ENCODE peak calls at places on chromosomes 2 and 18, in seven cellular contexts. Q is choroid plexus epithelial cell, S is kidney glomerular epithelial cell, X is COR-L47, J is HEK293T, T is C1 segment of cervical spinal cord, O is stromal cell of bone marrow. R is an unnamed sample.

GRCh38 chr2:183490930-183491329 is 366.7 kb downstream of the NUP35 start:
- DNase-seq in Q (peak), S (no peak), X (peak), J (no peak), T (no peak), O (peak), R (no peak)

GRCh38 chr2:50786345-50786744 is 245.6 kb downstream of the NRXN1 start:
- DNase-seq in Q (no peak), S (no peak), X (no peak), J (no peak), T (no peak), O (no peak), R (no peak)

GRCh38 chr18:77131652-77132368 is 773 bp downstream of the MBP start:
- DNase-seq in Q (peak), S (no peak), X (peak), J (peak), T (no peak), O (no peak), R (no peak)

GRCh38 chr18:36249392-36249791 is 48.1 kb upstream of the FHOD3 start:
- DNase-seq in Q (no peak), S (no peak), X (no peak), J (no peak), T (no peak), O (no peak), R (no peak)

GRCh38 chr2:160076239-160076638 is 13.8 kb upstream of the PLA2R1 start:
- DNase-seq in Q (no peak), S (no peak), X (no peak), J (no peak), T (no peak), O (no peak), R (no peak)

GRCh38 chr2:232480201-232481190 is 7.1 kb downstream of the ECEL1 start:
- DNase-seq in Q (no peak), S (no peak), X (no peak), J (no peak), T (no peak), O (no peak), R (no peak)

GRCh38 chr2:216936954-216937357 is 77.1 kb upstream of the TNP1 start:
- DNase-seq in Q (no peak), S (peak), X (peak), J (no peak), T (no peak), O (no peak), R (no peak)

GRCh38 chr2:105741216-105741615 is 3.5 kb upstream of the NCK2 start:
- DNase-seq in Q (no peak), S (no peak), X (no peak), J (no peak), T (no peak), O (no peak), R (no peak)

GRCh38 chr2:136916131-136916530 is 150.8 kb downstream of the THSD7B start:
- DNase-seq in Q (no peak), S (peak), X (no peak), J (no peak), T (no peak), O (no peak), R (no peak)

GRCh38 chr2:29479566-29479965 is 364.4 kb downstream of the CLIP4 start:
- DNase-seq in Q (no peak), S (no peak), X (no peak), J (no peak), T (no peak), O (no peak), R (no peak)

GRCh38 chr2:169653636-169654035 is 40.6 kb downstream of the CFAP210 start:
- DNase-seq in Q (no peak), S (no peak), X (no peak), J (no peak), T (no peak), O (no peak), R (no peak)

GRCh38 chr18:22489694-22490093 is 72.0 kb upstream of the CTAGE1 start:
- DNase-seq in Q (no peak), S (peak), X (no peak), J (no peak), T (no peak), O (no peak), R (no peak)

GRCh38 chr18:55869965-55870585 is 282.1 kb upstream of the TCF4 start:
- DNase-seq in Q (peak), S (no peak), X (no peak), J (no peak), T (no peak), O (peak), R (no peak)

GRCh38 chr2:17652681-17653080 is 100.9 kb downstream of the SMC6 start:
- DNase-seq in Q (no peak), S (no peak), X (no peak), J (no peak), T (no peak), O (no peak), R (no peak)

GRCh38 chr18:2992995-2993877 is 19.7 kb downstream of the LPIN2 start:
- DNase-seq in Q (no peak), S (no peak), X (no peak), J (no peak), T (no peak), O (no peak), R (no peak)

GRCh38 chr2:15385184-15385583 is 175.9 kb downstream of the NBAS start:
- DNase-seq in Q (no peak), S (no peak), X (no peak), J (no peak), T (no peak), O (no peak), R (no peak)

GRCh38 chr2:120908314-120908975 is 172.8 kb downstream of the GLI2 start:
- DNase-seq in Q (no peak), S (no peak), X (no peak), J (no peak), T (no peak), O (no peak), R (no peak)

GRCh38 chr2:202378001-202378400 is 1.9 kb downstream of the BMPR2 start:
- DNase-seq in Q (no peak), S (no peak), X (no peak), J (no peak), T (no peak), O (no peak), R (no peak)

GRCh38 chr2:71749671-71750101 is 296.3 kb downstream of the DYSF start:
- DNase-seq in Q (peak), S (peak), X (no peak), J (no peak), T (no peak), O (no peak), R (no peak)

GRCh38 chr18:77316013-77316412 is 66.4 kb downstream of the GALR1 start:
- DNase-seq in Q (no peak), S (no peak), X (no peak), J (no peak), T (no peak), O (no peak), R (no peak)

GRCh38 chr2:9291331-9291730 is 84.7 kb downstream of the ASAP2 start:
- DNase-seq in Q (no peak), S (no peak), X (no peak), J (no peak), T (no peak), O (no peak), R (no peak)

GRCh38 chr2:109061736-109062557 is 67.1 kb upstream of the SH3RF3 start:
- DNase-seq in Q (no peak), S (no peak), X (no peak), J (no peak), T (no peak), O (no peak), R (no peak)

GRCh38 chr2:207394812-207395534 is 134.8 kb upstream of the CREB1 start:
- DNase-seq in Q (peak), S (peak), X (peak), J (peak), T (no peak), O (peak), R (no peak)

GRCh38 chr2:218879881-218880748 is 537 bp upstream of the WNT10A start:
- DNase-seq in Q (no peak), S (no peak), X (peak), J (no peak), T (no peak), O (no peak), R (peak)

GRCh38 chr2:127003028-127003800 is 103.7 kb downstream of the BIN1 start:
- DNase-seq in Q (no peak), S (no peak), X (no peak), J (no peak), T (no peak), O (no peak), R (no peak)

GRCh38 chr2:12980817-12981216 is 264.1 kb downstream of the TRIB2 start:
- DNase-seq in Q (no peak), S (peak), X (no peak), J (no peak), T (no peak), O (no peak), R (no peak)

GRCh38 chr2:200247494-200247893 is 59.0 kb upstream of the SPATS2L start:
- DNase-seq in Q (peak), S (peak), X (no peak), J (no peak), T (no peak), O (no peak), R (no peak)

GRCh38 chr2:101380376-101380775 is 6.9 kb downstream of the CREG2 start:
- DNase-seq in Q (peak), S (no peak), X (no peak), J (no peak), T (no peak), O (peak), R (no peak)

GRCh38 chr18:54776282-54776977 is 51.8 kb upstream of the RAB27B start:
- DNase-seq in Q (peak), S (peak), X (no peak), J (no peak), T (no peak), O (peak), R (no peak)

GRCh38 chr2:51013870-51014526 is 17.9 kb downstream of the NRXN1 start:
- DNase-seq in Q (no peak), S (no peak), X (no peak), J (no peak), T (no peak), O (no peak), R (no peak)

GRCh38 chr18:32911660-32912284 is 138.9 kb upstream of the KLHL14 start:
- DNase-seq in Q (peak), S (peak), X (no peak), J (no peak), T (no peak), O (peak), R (no peak)

GRCh38 chr2:38792751-38793150 is 14.7 kb downstream of the GEMIN6 start:
- DNase-seq in Q (no peak), S (no peak), X (no peak), J (no peak), T (no peak), O (no peak), R (no peak)

GRCh38 chr2:109324859-109325258 is 195.9 kb downstream of the SH3RF3 start:
- DNase-seq in Q (peak), S (no peak), X (no peak), J (no peak), T (no peak), O (peak), R (no peak)